ENCODE peak calls at places on chromosomes 4 and X, in ten cellular contexts. I is posterior vena cava, K is fibroblast of villous mesenchyme, W is sciatic nerve, J is NCI-H2171 treated with DMSO at 0.1 percent for 48 hours, B is RPMI7951, V is T-helper 9 cell, N is cerebellar cortex, L is T-cell, G is neural crest cell. Y is an unnamed sample.

GRCh38 chr4:152090543-152090942 is 329.7 kb upstream of the GATB start:
- DNase-seq in I (no peak), K (peak), W (no peak), J (no peak), B (peak), V (no peak), N (no peak), L (no peak), G (no peak), Y (no peak)

GRCh38 chr4:36618102-36618501 is 336.7 kb downstream of the DTHD1 start:
- DNase-seq in I (no peak), K (no peak), W (no peak), J (no peak), B (no peak), V (no peak), N (no peak), L (no peak), G (no peak), Y (no peak)

GRCh38 chr4:13626492-13627184 is 887 bp downstream of the BOD1L1 start:
- DNase-seq in I (no peak), K (no peak), W (no peak), J (no peak), B (no peak), V (no peak), N (no peak), L (no peak), G (no peak), Y (no peak)

GRCh38 chrX:7904557-7904956 is 22.7 kb downstream of the PNPLA4 start:
- DNase-seq in I (no peak), K (peak), W (no peak), J (no peak), B (no peak), V (no peak), N (no peak), L (no peak), G (no peak), Y (no peak)

GRCh38 chr4:150384249-150384648 is 197.7 kb upstream of the MAB21L2 start:
- DNase-seq in I (no peak), K (peak), W (no peak), J (no peak), B (no peak), V (no peak), N (no peak), L (no peak), G (no peak), Y (no peak)

GRCh38 chr4:73405138-73405537 is 1.1 kb downstream of the ALB start:
- DNase-seq in I (no peak), K (no peak), W (no peak), J (no peak), B (no peak), V (no peak), N (no peak), L (no peak), G (no peak), Y (no peak)

GRCh38 chr4:96145671-96146070 is 305.8 kb downstream of the PDHA2 start:
- DNase-seq in I (no peak), K (no peak), W (no peak), J (no peak), B (no peak), V (no peak), N (no peak), L (no peak), G (no peak), Y (no peak)

GRCh38 chr4:112099701-112100289 is 45.5 kb upstream of the FAM241A start:
- DNase-seq in I (no peak), K (peak), W (no peak), J (peak), B (peak), V (no peak), N (peak), L (no peak), G (no peak), Y (peak)

GRCh38 chrX:37425370-37425769 is 76.2 kb downstream of the PRRG1 start:
- DNase-seq in I (no peak), K (no peak), W (no peak), J (no peak), B (no peak), V (no peak), N (no peak), L (no peak), G (no peak), Y (no peak)

GRCh38 chrX:102712216-102712966 is at the start of gene GPRASP2:
- DNase-seq in I (peak), K (peak), W (peak), J (peak), B (peak), V (peak), N (peak), L (no peak), G (peak), Y (peak)

GRCh38 chr4:108881190-108881589 is 118.3 kb upstream of the ETNPPL start:
- DNase-seq in I (no peak), K (peak), W (no peak), J (no peak), B (peak), V (no peak), N (no peak), L (no peak), G (no peak), Y (no peak)

GRCh38 chr4:59457576-59457975 is 1742.5 kb upstream of the ADGRL3 start:
- DNase-seq in I (no peak), K (no peak), W (no peak), J (no peak), B (no peak), V (no peak), N (no peak), L (no peak), G (no peak), Y (no peak)

GRCh38 chr4:4667643-4668081 is 125.8 kb upstream of the STX18 start:
- DNase-seq in I (no peak), K (no peak), W (no peak), J (no peak), B (no peak), V (no peak), N (peak), L (no peak), G (no peak), Y (no peak)

GRCh38 chrX:15903186-15903681 is 48.6 kb upstream of the AP1S2 start:
- DNase-seq in I (no peak), K (no peak), W (no peak), J (no peak), B (peak), V (no peak), N (no peak), L (no peak), G (no peak), Y (no peak)

GRCh38 chrX:45527834-45528233 is 327.2 kb upstream of the DIPK2B start:
- DNase-seq in I (no peak), K (peak), W (no peak), J (no peak), B (peak), V (no peak), N (no peak), L (no peak), G (no peak), Y (no peak)

GRCh38 chr4:8915201-8916200 is 43.9 kb upstream of the HMX1 start:
- DNase-seq in I (peak), K (no peak), W (peak), J (peak), B (no peak), V (no peak), N (no peak), L (no peak), G (no peak), Y (no peak)

GRCh38 chr4:2352171-2352570 is 66.3 kb downstream of the ZFYVE28 start:
- DNase-seq in I (no peak), K (no peak), W (no peak), J (no peak), B (no peak), V (no peak), N (no peak), L (no peak), G (no peak), Y (no peak)

GRCh38 chr4:186845137-186845842 is 121.6 kb upstream of the FAT1 start:
- DNase-seq in I (no peak), K (peak), W (no peak), J (no peak), B (peak), V (no peak), N (peak), L (no peak), G (no peak), Y (peak)

GRCh38 chr4:139975830-139976272 is 178.1 kb downstream of the MAML3 start:
- DNase-seq in I (no peak), K (peak), W (no peak), J (no peak), B (peak), V (no peak), N (no peak), L (no peak), G (no peak), Y (no peak)

GRCh38 chr4:164989464-164989863 is 12.0 kb upstream of the TRIM61 start:
- DNase-seq in I (no peak), K (no peak), W (no peak), J (peak), B (no peak), V (no peak), N (no peak), L (no peak), G (no peak), Y (no peak)

GRCh38 chrX:123731258-123731986 is 1.4 kb downstream of the THOC2 start:
- DNase-seq in I (no peak), K (peak), W (no peak), J (no peak), B (peak), V (no peak), N (peak), L (no peak), G (no peak), Y (peak)

GRCh38 chr4:86633854-86634253 is 39.7 kb downstream of the PTPN13 start:
- DNase-seq in I (no peak), K (peak), W (no peak), J (no peak), B (no peak), V (no peak), N (no peak), L (no peak), G (no peak), Y (no peak)

GRCh38 chr4:109675181-109675580 is 28.1 kb downstream of the CASP6 start:
- DNase-seq in I (no peak), K (no peak), W (no peak), J (no peak), B (no peak), V (no peak), N (no peak), L (no peak), G (no peak), Y (no peak)

GRCh38 chrX:53918697-53919096 is 125.6 kb downstream of the PHF8 start:
- DNase-seq in I (no peak), K (peak), W (no peak), J (no peak), B (no peak), V (no peak), N (no peak), L (no peak), G (no peak), Y (no peak)

GRCh38 chr4:73312967-73313366 is 54.4 kb upstream of the ANKRD17 start:
- DNase-seq in I (no peak), K (no peak), W (no peak), J (no peak), B (no peak), V (no peak), N (no peak), L (no peak), G (no peak), Y (no peak)

GRCh38 chr4:73615613-73616012 is 4.6 kb downstream of the RASSF6 start:
- DNase-seq in I (no peak), K (no peak), W (no peak), J (no peak), B (no peak), V (no peak), N (no peak), L (no peak), G (no peak), Y (peak)

GRCh38 chr4:85725727-85726170 is 250.8 kb downstream of the ARHGAP24 start:
- DNase-seq in I (no peak), K (peak), W (no peak), J (no peak), B (peak), V (no peak), N (no peak), L (no peak), G (no peak), Y (no peak)

GRCh38 chr4:174553828-174554227 is 31.5 kb upstream of the HPGD start:
- DNase-seq in I (no peak), K (peak), W (no peak), J (no peak), B (peak), V (no peak), N (no peak), L (no peak), G (no peak), Y (no peak)

GRCh38 chr4:155271557-155271956 is 63.1 kb downstream of the NPY2R start:
- DNase-seq in I (no peak), K (peak), W (no peak), J (no peak), B (no peak), V (no peak), N (no peak), L (no peak), G (no peak), Y (peak)

GRCh38 chr4:165788686-165789463 is 84.2 kb upstream of the TLL1 start:
- DNase-seq in I (no peak), K (no peak), W (no peak), J (no peak), B (no peak), V (no peak), N (peak), L (no peak), G (no peak), Y (no peak)

GRCh38 chrX:150429577-150429976 is 66.5 kb downstream of the MAMLD1 start:
- DNase-seq in I (no peak), K (peak), W (no peak), J (no peak), B (peak), V (no peak), N (no peak), L (no peak), G (no peak), Y (no peak)